ENCODE peak calls at places on chromosomes 16 and 17, in ten cellular contexts. K, P, X, H, D, S, B, M, L and Y are unnamed samples.

GRCh38 chr16:87374313-87374712 is 9.3 kb downstream of the FBXO31 start:
- DNase-seq in H (no peak), B (no peak), K (no peak), P (no peak), M (no peak), S (no peak), L (no peak), X (no peak), D (no peak), Y (no peak)

GRCh38 chr17:68089881-68090280 is 54.3 kb downstream of the KPNA2 start:
- DNase-seq in H (peak; percentile 26), P (no peak), D (peak; percentile 32), B (peak; percentile 58), M (peak; percentile 65), K (no peak), S (no peak), L (no peak), X (peak; percentile 68), Y (no peak)

GRCh38 chr16:27448531-27449433 is 46.8 kb downstream of the IL21R start:
- DNase-seq in H (no peak), S (no peak), P (no peak), X (no peak), K (no peak), L (no peak), M (no peak), D (no peak), B (no peak), Y (no peak)

GRCh38 chr17:57257213-57257873 is 1.0 kb downstream of the MSI2 start:
- DNase-seq in X (no peak), H (no peak), P (no peak), S (no peak), L (peak; percentile 53), K (no peak), D (no peak), B (no peak), M (no peak), Y (no peak)

GRCh38 chr16:57785385-57785784 is 16.9 kb downstream of the KIFC3 start:
- DNase-seq in X (peak; percentile 32), P (no peak), S (no peak), K (peak; percentile 73), M (no peak), B (no peak), H (no peak), L (no peak), D (no peak), Y (no peak)

GRCh38 chr17:45997166-45997565 is 1.9 kb upstream of the STH start:
- DNase-seq in L (no peak), M (peak; percentile 45), X (no peak), K (no peak), B (no peak), D (no peak), H (no peak), S (no peak), P (no peak), Y (no peak)

GRCh38 chr17:20091161-20092029 is 82.2 kb downstream of the SPECC1 start:
- DNase-seq in S (no peak), L (peak; percentile 32), K (no peak), P (peak; percentile 26), M (peak; percentile 42), H (peak; percentile 94), B (peak; percentile 69), D (peak; percentile 45), X (peak; percentile 58), Y (no peak)

GRCh38 chr17:10557422-10557821 is 8.0 kb upstream of the MYH2 start:
- DNase-seq in H (peak; percentile 79), S (no peak), P (no peak), L (no peak), D (no peak), K (no peak), B (no peak), M (no peak), X (no peak), Y (no peak)

GRCh38 chr16:17777461-17777863 is 306.7 kb upstream of the XYLT1 start:
- DNase-seq in M (peak; percentile 67), D (no peak), B (peak; percentile 69), K (no peak), S (no peak), X (no peak), L (no peak), H (no peak), P (no peak), Y (no peak)

GRCh38 chr16:11296706-11297491 is 15.8 kb upstream of the PRM1 start:
- DNase-seq in D (no peak), L (no peak), M (no peak), X (no peak), S (no peak), H (no peak), K (no peak), P (no peak), B (no peak), Y (no peak)

GRCh38 chr17:68771867-68772515 is 170.8 kb upstream of the FAM20A start:
- DNase-seq in P (no peak), H (peak; percentile 91), L (peak; percentile 77), M (no peak), S (no peak), D (no peak), K (no peak), B (peak; percentile 69), X (no peak), Y (no peak)

GRCh38 chr16:87955302-87956168 is 4.3 kb downstream of the BANP start:
- DNase-seq in H (no peak), X (no peak), S (no peak), K (peak; percentile 37), P (no peak), D (no peak), B (peak; percentile 20), L (no peak), M (no peak), Y (no peak)

GRCh38 chr16:66028505-66029216 is 337.8 kb upstream of the CDH5 start:
- DNase-seq in H (peak; percentile 78), M (no peak), P (no peak), D (no peak), X (no peak), K (no peak), S (no peak), B (peak; percentile 81), L (no peak), Y (no peak)

GRCh38 chr17:71287246-71287828 is 833.5 kb upstream of the SOX9 start:
- DNase-seq in K (no peak), M (peak; percentile 53), P (no peak), D (no peak), L (peak; percentile 9), X (no peak), S (no peak), H (peak; percentile 22), B (no peak), Y (no peak)

GRCh38 chr17:38674013-38674748 is 576 bp downstream of the EPOP start:
- DNase-seq in B (no peak), K (peak; percentile 88), L (peak; percentile 53), H (no peak), D (peak; percentile 17), M (peak; percentile 83), S (peak; percentile 22), X (no peak), P (no peak), Y (no peak)

GRCh38 chr16:27446721-27447120 is 44.7 kb downstream of the IL21R start:
- DNase-seq in X (no peak), L (no peak), K (no peak), P (no peak), B (no peak), D (no peak), M (no peak), S (no peak), H (no peak), Y (no peak)

DNA sequence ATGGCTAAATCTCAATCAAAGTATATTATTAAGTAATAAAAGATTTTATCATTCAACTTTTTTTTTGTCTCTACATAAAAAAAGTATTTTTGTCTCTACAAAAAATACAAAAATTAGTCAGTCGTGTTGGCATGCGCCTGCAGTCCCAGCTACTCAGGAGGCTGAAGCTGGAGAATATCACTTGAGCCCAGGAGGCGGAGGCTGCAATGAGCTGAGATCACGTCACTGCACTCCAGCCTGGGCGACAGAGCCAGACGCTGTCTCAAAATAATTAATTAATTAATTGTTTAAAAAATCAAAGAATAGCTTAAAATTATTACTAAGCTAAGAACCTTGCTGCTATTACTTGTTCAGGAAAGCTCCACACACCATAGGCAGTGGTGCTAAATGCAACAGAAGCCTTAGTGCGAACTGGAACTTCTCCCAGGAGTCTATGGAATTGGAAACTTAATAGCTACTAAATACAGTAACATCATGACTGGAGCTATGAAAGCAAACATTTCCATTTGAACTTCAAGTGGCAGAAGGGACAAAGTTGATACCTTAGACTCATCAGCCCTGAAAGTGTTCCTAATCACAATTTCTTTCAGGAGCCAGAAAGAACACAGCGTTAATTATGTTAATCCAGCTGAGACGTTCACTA is 22.6 kb downstream of the ADCY9 start:
- DNase-seq in D (peak; percentile 48), S (peak; percentile 39), M (no peak), B (peak; percentile 63), H (peak; percentile 37), L (no peak), P (peak; percentile 59), X (peak; percentile 61), K (no peak), Y (no peak)
- H3K4me3 ChIP-seq in D (peak overlapping the region; percentile 44), S (no peak overlapping the region), M (no peak overlapping the region), B (no peak overlapping the region), H (no peak overlapping the region), L (no peak overlapping the region), P (peak overlapping the region; percentile 32), X (peak overlapping the region; percentile 16), K (no peak overlapping the region), Y (no peak overlapping the region)

GRCh38 chr17:14196337-14196997 is 40.2 kb downstream of the CDRT15 start:
- DNase-seq in S (no peak), D (no peak), X (no peak), M (peak; percentile 44), H (no peak), P (no peak), L (peak; percentile 24), B (no peak), K (no peak), Y (no peak)
- TF ChIP-seq CTCF in S (no peak), D (peak; percentile 23), X (no peak), M (peak; percentile 67), H (no peak), P (no peak), L (no peak), B (peak; percentile 33), K (no peak), Y (peak; percentile 36)

DNA sequence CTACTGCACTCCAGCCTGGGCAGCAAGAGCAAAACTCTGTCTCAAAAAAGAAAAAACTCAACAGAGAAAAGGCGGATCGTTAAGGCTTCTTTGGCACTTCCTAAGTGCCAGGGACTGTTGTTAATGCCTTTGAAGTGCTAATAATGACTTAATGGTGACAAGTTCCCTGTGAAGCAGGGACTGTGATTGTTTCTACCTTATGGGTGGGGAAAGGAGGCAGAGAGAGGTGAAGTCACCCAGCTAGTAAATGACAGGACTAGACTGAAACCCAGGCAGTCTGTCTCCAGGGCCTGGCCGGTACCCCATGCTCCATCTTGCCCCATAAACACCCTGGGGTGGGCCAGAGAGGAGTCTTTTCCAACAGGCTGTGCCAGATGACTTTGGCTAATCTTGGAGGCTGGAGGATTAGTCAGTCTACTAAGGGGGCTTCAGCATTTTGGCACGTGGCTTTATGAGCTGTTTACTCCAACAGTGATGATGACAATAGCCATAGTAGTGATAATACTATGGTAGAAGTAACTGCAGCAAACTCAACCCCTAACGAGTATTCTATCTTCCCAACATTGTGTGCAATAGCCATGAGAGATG is 26.9 kb downstream of the ABCC1 start:
- DNase-seq in S (no peak), P (no peak), K (no peak), L (no peak), X (no peak), H (no peak), M (peak; percentile 70), B (no peak), D (no peak), Y (no peak)
- H3K4me3 ChIP-seq in S (no peak overlapping the region), P (no peak overlapping the region), K (no peak overlapping the region), L (peak overlapping the region; percentile 18), X (no peak overlapping the region), H (no peak overlapping the region), M (no peak overlapping the region), B (no peak overlapping the region), D (no peak overlapping the region), Y (no peak overlapping the region)

GRCh38 chr17:78986048-78986648 is 6.4 kb upstream of the LGALS3BP start:
- DNase-seq in K (peak; percentile 31), X (no peak), H (peak; percentile 80), B (peak; percentile 47), L (no peak), S (no peak), P (no peak), M (no peak), D (no peak), Y (no peak)
- TF ChIP-seq CTCF in K (no peak), X (peak; percentile 61), H (peak; percentile 54), B (peak; percentile 49), L (peak; percentile 13), S (peak; percentile 49), P (no peak), M (peak; percentile 39), D (peak; percentile 61), Y (peak; percentile 27)